ENCODE peak calls at places on chromosomes 11 and 22, in six cellular contexts. Y is HCT116, P is lung, Z is cardiac muscle cell, Q is sigmoid colon, U is upper lobe of left lung. K is an unnamed sample.

GRCh38 chr11:489610-490185 is 17.3 kb downstream of the RNH1 start:
- DNase-seq in U (no peak), Z (no peak), P (no peak), Q (no peak), Y (no peak), K (no peak)

GRCh38 chr22:23579280-23579679 is 810 bp downstream of the IGLL1 start:
- DNase-seq in P (no peak), Y (no peak), Q (no peak), U (no peak), Z (no peak), K (no peak)

GRCh38 chr11:73267122-73267846 is 4.9 kb upstream of the P2RY6 start:
- DNase-seq in Z (no peak), P (peak), U (no peak), Q (no peak), Y (no peak), K (no peak)

GRCh38 chr11:61049066-61049382 is 53.3 kb upstream of the CD5 start:
- DNase-seq in U (no peak), Q (no peak), P (no peak), Z (no peak), Y (no peak), K (no peak)

GRCh38 chr11:3022300-3022967 is 30.3 kb upstream of the NAP1L4 start:
- DNase-seq in P (no peak), Q (no peak), Z (no peak), Y (no peak), U (no peak), K (no peak)

GRCh38 chr22:19871023-19871844 is 16.6 kb upstream of the GNB1L start:
- DNase-seq in P (no peak), U (peak), Y (no peak), Z (no peak), Q (peak), K (no peak)

GRCh38 chr11:35281169-35281591 is 138.2 kb downstream of the SLC1A2 start:
- DNase-seq in Q (no peak), P (no peak), Y (no peak), Z (no peak), U (no peak), K (no peak)

GRCh38 chr11:46611526-46612304 is 5.3 kb downstream of the HARBI1 start:
- DNase-seq in Z (no peak), Y (no peak), Q (no peak), U (no peak), P (no peak), K (no peak)

GRCh38 chr11:120877746-120878365 is 146.0 kb upstream of the TBCEL start:
- DNase-seq in U (no peak), Q (no peak), Z (peak), Y (no peak), P (no peak), K (no peak)

GRCh38 chr22:39715778-39716495 is 145.4 kb downstream of the CACNA1I start:
- DNase-seq in Q (no peak), Z (no peak), Y (no peak), P (no peak), U (no peak), K (no peak)

GRCh38 chr22:39714321-39714720 is 143.8 kb downstream of the CACNA1I start:
- DNase-seq in Q (no peak), U (no peak), P (no peak), Y (no peak), Z (no peak), K (no peak)

GRCh38 chr22:39712081-39712480 is 141.5 kb downstream of the CACNA1I start:
- DNase-seq in P (no peak), Y (no peak), Z (no peak), Q (no peak), U (no peak), K (no peak)

GRCh38 chr22:39712938-39713525 is 142.5 kb downstream of the CACNA1I start:
- DNase-seq in Q (no peak), P (no peak), U (no peak), Y (no peak), Z (no peak), K (no peak)

DNA sequence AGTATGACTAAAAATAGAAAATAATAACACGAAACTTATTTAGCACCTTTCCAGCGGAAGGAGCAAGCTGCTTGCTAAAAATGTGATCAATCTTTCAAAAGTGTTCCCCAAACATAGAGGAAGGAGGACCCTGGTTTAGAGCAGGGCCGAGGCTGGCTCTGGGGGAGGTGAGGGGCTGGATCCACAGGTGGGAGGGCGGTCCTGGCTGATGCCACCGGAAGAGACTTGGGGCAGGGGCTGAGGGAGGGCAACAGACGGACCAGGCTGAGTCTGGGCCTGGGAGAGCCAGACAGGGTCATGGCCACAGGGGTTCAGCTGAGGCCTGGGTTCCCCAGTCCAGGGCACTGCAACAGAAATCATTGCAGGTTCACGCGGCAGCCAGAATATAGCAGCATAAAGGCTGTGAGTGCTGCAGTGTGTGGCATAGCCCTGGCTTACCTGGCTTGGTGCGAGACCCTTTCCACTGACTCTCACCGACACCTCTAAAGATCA is 143.3 kb downstream of the CACNA1I start:
- DNase-seq in Y (no peak), Q (no peak), P (no peak), U (no peak), Z (no peak), K (no peak)
- H3K27ac ChIP-seq in Y (no peak), Q (no peak), P (no peak), U (no peak), Z (no peak), K (no peak)

GRCh38 chr11:7648264-7648663 is 25.0 kb downstream of the CYB5R2 start:
- DNase-seq in Y (no peak), Q (no peak), Z (no peak), U (no peak), P (no peak), K (no peak)
- H3K27ac ChIP-seq in Y (no peak), Q (no peak), Z (no peak), U (no peak), P (no peak), K (no peak)

GRCh38 chr11:71987521-71987920 is 11.2 kb upstream of the IL18BP start:
- DNase-seq in U (no peak), Q (no peak), P (no peak), Y (no peak), Z (no peak), K (no peak)
- H3K27ac ChIP-seq in U (no peak), Q (peak), P (no peak), Y (no peak), Z (no peak), K (no peak)

GRCh38 chr22:27990451-27990840 is 71.4 kb upstream of the PITPNB start:
- DNase-seq in Y (no peak), Z (no peak), U (no peak), Q (peak), P (no peak), K (no peak)
- H3K27ac ChIP-seq in Y (no peak), Z (peak), U (peak), Q (peak), P (no peak), K (no peak)

DNA sequence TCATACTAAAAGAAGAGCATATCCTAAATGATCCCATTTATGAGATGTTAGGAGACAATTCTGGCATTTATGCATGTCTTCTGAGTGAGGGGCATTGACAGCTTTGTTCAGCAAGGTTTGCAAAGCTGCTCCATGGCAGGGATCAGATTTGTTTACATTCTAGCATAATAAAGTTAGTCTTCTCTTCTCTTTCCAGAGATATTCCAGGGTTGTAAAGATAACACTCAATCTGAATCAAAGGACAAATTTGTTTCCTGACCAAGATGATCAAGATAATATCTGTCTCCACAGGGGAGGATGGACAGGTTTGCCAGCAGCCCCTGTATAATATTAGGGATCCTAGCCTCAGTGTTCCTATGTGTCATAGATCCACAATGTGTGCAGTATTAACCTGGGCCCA is 77.5 kb upstream of the ZC3H12C start:
- DNase-seq in Y (no peak), Q (no peak), U (no peak), P (no peak), Z (no peak), K (no peak)
- H3K27ac ChIP-seq in Y (no peak), Q (no peak), U (no peak), P (no peak), Z (no peak), K (no peak)

GRCh38 chr11:117830072-117830471 is 5.5 kb upstream of the FXYD2 start:
- DNase-seq in P (no peak), Y (no peak), Z (no peak), U (no peak), Q (peak), K (no peak)

GRCh38 chr11:117831661-117832415 is 7.3 kb upstream of the FXYD2 start:
- DNase-seq in Q (peak), P (no peak), Y (no peak), U (no peak), Z (no peak), K (no peak)

GRCh38 chr11:117829369-117829725 is 4.8 kb upstream of the FXYD2 start:
- DNase-seq in U (peak), Q (peak), P (no peak), Y (no peak), Z (no peak), K (no peak)

GRCh38 chr11:117832511-117832910 is 8.0 kb upstream of the FXYD2 start:
- DNase-seq in Z (no peak), P (no peak), Q (peak), Y (no peak), U (no peak), K (no peak)

GRCh38 chr11:117830674-117831351 is 6.3 kb upstream of the FXYD2 start:
- DNase-seq in U (no peak), Z (no peak), P (no peak), Y (no peak), Q (peak), K (no peak)
- H3K27ac ChIP-seq in U (peak), Z (no peak), P (no peak), Y (no peak), Q (no peak), K (no peak)